ENCODE peak calls at places on chromosomes 2 and 18, in six cellular contexts. V is upper lobe of left lung, H is transverse colon, R is prostate gland, T is HCT116, L is sigmoid colon. Y is an unnamed sample.

GRCh38 chr2:46259782-46260178 is 37.4 kb upstream of the EPAS1 start:
- DNase-seq in V (no peak), H (no peak), R (no peak), T (no peak), L (no peak), Y (no peak)

GRCh38 chr2:236155406-236155805 is 12.8 kb downstream of the GBX2 start:
- DNase-seq in V (no peak), H (no peak), R (no peak), T (no peak), L (peak), Y (peak)

GRCh38 chr2:172021955-172022354 is 22.2 kb downstream of the METAP1D start:
- DNase-seq in V (no peak), H (no peak), R (no peak), T (no peak), L (no peak), Y (no peak)

GRCh38 chr2:199366406-199366805 is 91.3 kb downstream of the SATB2 start:
- DNase-seq in V (no peak), H (no peak), R (no peak), T (no peak), L (no peak), Y (no peak)

GRCh38 chr2:128486640-128487375 is 168.1 kb upstream of the HS6ST1 start:
- DNase-seq in V (no peak), H (no peak), R (no peak), T (no peak), L (no peak), Y (no peak)

GRCh38 chr2:101942846-101943245 is 48.9 kb upstream of the IL1R2 start:
- DNase-seq in V (no peak), H (no peak), R (no peak), T (no peak), L (no peak), Y (no peak)

GRCh38 chr2:66929632-66930385 is 467.3 kb upstream of the ETAA1 start:
- DNase-seq in V (peak), H (peak), R (peak), T (no peak), L (peak), Y (peak)

GRCh38 chr18:1998121-1998520 is 573.2 kb downstream of the METTL4 start:
- DNase-seq in V (no peak), H (no peak), R (no peak), T (no peak), L (no peak), Y (no peak)

GRCh38 chr2:43220982-43221659 is 5.3 kb downstream of the ZFP36L2 start:
- DNase-seq in V (peak), H (peak), R (peak), T (no peak), L (peak), Y (peak)
- TF ChIP-seq POLR2AphosphoS5 in V (peak), H (peak), R (peak), T (no peak), L (peak), Y (peak)

GRCh38 chr2:150485871-150486538 is 1.5 kb downstream of the RND3 start:
- DNase-seq in V (peak), H (peak), R (peak), T (peak), L (peak), Y (peak)

GRCh38 chr2:150486539-150487484 is 655 bp downstream of the RND3 start:
- DNase-seq in V (peak), H (peak), R (peak), T (no peak), L (peak), Y (no peak)

GRCh38 chr2:150484461-150484931 is 3.0 kb downstream of the RND3 start:
- DNase-seq in V (no peak), H (no peak), R (no peak), T (no peak), L (peak), Y (no peak)

GRCh38 chr2:150484006-150484405 is 3.5 kb downstream of the RND3 start:
- DNase-seq in V (no peak), H (no peak), R (no peak), T (no peak), L (no peak), Y (no peak)

DNA sequence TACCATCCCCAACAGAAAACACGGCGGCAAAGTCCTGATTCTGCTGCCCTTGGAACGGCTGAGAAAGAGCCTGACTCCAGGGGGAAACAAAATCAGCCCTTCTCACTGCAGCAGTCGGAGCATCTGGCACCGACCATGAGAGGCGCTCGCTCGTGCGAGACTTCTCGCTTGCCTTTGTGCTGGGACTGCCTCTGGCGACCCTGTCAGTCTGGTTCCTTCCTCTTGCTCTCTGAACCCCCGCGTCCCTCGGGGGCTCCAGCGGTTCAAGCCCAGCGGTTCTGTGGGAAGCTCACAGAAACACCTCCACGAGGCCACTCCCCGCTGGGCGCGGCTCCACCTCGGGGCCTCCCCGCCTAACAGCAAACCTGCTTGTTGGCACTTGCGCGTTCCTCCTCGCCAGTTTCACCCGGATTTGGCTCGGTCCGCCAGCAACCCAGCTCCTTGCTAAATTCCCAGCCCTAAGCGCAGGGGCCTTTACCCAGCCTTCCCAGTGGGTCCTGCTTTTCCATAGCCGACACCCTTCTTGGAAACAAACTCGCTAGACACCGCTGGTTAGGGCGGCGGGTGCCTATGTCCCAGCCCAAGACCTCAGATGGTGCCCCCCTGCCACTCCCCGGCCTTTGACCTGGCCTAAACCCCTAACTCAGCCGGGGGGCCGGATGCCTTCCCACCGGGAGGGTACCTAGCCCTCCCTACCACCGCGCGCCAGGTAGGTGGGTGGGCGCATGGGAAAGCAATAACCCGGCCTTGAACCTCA is 2.2 kb downstream of the RND3 start:
- DNase-seq in V (peak), H (peak), R (peak), T (no peak), L (peak), Y (peak)
- TF ChIP-seq POLR2A in V (peak), H (peak), R (peak), T (no peak), L (no peak), Y (no peak)

GRCh38 chr18:41126541-41127235 is 828.3 kb upstream of the PIK3C3 start:
- DNase-seq in V (no peak), H (no peak), R (no peak), T (no peak), L (no peak), Y (no peak)

GRCh38 chr18:41121116-41121826 is 833.8 kb upstream of the PIK3C3 start:
- DNase-seq in V (no peak), H (no peak), R (peak), T (no peak), L (no peak), Y (no peak)
- TF ChIP-seq POLR2AphosphoS5 in V (no peak), H (no peak), R (no peak), T (no peak), L (no peak), Y (no peak)

GRCh38 chr2:75710577-75711253 is at the start of gene GCFC2:
- DNase-seq in V (peak), H (peak), R (peak), T (peak), L (peak), Y (peak)
- TF ChIP-seq POLR2A in V (peak), H (peak), R (peak), T (peak), L (no peak), Y (no peak)

DNA sequence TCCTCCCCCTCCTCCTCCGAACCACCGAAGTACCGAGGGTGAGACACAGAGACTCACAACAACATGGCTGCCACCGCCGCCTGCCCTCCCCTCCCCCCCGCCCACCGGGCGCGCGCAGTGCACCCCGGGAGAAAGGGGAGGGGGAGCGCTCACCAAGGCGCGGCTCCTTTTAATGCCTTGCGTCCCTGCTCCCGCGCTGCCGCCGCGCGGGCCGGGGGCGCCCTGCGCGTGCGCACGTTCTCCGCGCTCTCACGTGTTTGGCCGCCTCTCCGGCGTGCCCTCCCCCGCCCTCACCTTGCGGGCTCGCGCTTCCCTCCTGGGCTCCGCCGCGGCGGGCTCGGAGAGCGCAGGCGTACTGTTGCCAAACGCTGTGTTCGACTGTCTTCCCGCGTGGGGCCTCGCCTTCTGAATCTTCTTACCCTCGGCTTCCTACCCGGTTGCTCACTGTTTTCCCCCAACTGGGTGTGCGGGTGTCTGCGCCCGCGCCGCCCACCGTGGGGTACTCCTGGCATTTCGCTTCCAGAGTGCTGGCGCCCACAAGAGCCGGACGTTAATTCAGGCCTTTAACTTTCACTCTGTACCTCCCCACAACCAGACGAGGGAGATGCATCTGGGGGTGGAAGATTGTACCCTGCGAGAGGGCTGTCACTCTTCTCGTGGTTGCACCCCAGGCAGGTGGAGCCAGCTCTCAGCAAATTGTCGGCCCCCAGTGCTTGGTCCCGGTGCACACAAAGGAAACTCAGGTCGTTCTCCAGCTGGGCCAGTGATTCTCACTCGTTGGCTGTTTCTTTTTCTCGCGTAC is at the start of gene PUM2:
- DNase-seq in V (peak), H (peak), R (peak), T (peak), L (peak), Y (peak)
- TF ChIP-seq POLR2AphosphoS5 in V (peak), H (peak), R (peak), T (peak), L (peak), Y (peak)

DNA sequence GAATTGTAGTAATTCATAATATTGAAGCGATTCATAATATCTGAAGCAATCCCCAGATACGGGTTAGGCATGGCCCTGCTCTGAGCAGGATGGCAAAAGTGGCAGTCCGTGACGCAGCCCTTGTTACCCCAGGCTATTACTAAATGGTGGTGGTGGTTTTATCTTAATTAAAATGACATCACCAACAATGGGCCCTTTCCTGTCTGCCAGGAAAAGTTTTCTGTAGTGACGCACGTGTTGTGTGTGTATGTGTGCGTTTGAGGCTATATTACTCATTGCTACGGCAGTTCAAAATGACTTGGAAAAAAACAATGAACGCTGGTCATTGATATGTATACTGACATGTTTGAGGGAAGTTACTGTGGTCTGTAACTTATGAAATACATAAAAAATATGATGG is 10.6 kb upstream of the MOCOS start:
- DNase-seq in V (no peak), H (no peak), R (no peak), T (no peak), L (no peak), Y (no peak)
- TF ChIP-seq POLR2A in V (no peak), H (no peak), R (no peak), T (no peak), L (no peak), Y (no peak)